ENCODE peak calls at places on chromosomes 5 and 9, in four cellular contexts. W is body of pancreas, T is left lung, F is PC-9. S is an unnamed sample.

GRCh38 chr5:167754501-167754941 is 536.9 kb upstream of the WWC1 start:
- DNase-seq in F (no peak), T (no peak), W (no peak), S (no peak)

GRCh38 chr9:6955251-6955921 is 197.6 kb downstream of the KDM4C start:
- DNase-seq in W (no peak), T (no peak), F (no peak), S (no peak)

GRCh38 chr9:101705135-101705661 is 33.2 kb downstream of the GRIN3A start:
- DNase-seq in T (no peak), F (no peak), W (peak), S (peak)

GRCh38 chr9:133191989-133192388 is 17.1 kb downstream of the OBP2B start:
- DNase-seq in W (no peak), T (no peak), F (no peak), S (no peak)

GRCh38 chr5:53022889-53023511 is 33.8 kb downstream of the ITGA2 start:
- DNase-seq in T (no peak), W (no peak), F (no peak), S (no peak)

GRCh38 chr9:115164511-115164974 is 46.6 kb upstream of the TNC start:
- DNase-seq in F (peak), W (peak), T (peak), S (no peak)

GRCh38 chr5:54580997-54581741 is 63.6 kb downstream of the SNX18 start:
- DNase-seq in T (no peak), W (no peak), F (no peak), S (no peak)

GRCh38 chr9:32431940-32432555 is 47.6 kb downstream of the ACO1 start:
- DNase-seq in T (no peak), W (peak), F (no peak), S (no peak)

GRCh38 chr9:136220017-136220729 is 15.2 kb upstream of the LHX3 start:
- DNase-seq in T (no peak), F (peak), W (no peak), S (no peak)

GRCh38 chr5:54178991-54179390 is 131.4 kb downstream of the ARL15 start:
- DNase-seq in F (no peak), T (no peak), W (no peak), S (no peak)

GRCh38 chr5:143401846-143402463 is 1.5 kb downstream of the NR3C1 start:
- DNase-seq in F (peak), T (no peak), W (no peak), S (no peak)

GRCh38 chr5:150999704-151000452 is 20.5 kb upstream of the GPX3 start:
- DNase-seq in F (no peak), T (no peak), W (no peak), S (no peak)

GRCh38 chr9:76688471-76689238 is 75.6 kb upstream of the PCA3 start:
- DNase-seq in T (no peak), W (no peak), F (no peak), S (no peak)
- H3K27ac ChIP-seq in T (no peak), W (no peak), F (peak), S (peak)

DNA sequence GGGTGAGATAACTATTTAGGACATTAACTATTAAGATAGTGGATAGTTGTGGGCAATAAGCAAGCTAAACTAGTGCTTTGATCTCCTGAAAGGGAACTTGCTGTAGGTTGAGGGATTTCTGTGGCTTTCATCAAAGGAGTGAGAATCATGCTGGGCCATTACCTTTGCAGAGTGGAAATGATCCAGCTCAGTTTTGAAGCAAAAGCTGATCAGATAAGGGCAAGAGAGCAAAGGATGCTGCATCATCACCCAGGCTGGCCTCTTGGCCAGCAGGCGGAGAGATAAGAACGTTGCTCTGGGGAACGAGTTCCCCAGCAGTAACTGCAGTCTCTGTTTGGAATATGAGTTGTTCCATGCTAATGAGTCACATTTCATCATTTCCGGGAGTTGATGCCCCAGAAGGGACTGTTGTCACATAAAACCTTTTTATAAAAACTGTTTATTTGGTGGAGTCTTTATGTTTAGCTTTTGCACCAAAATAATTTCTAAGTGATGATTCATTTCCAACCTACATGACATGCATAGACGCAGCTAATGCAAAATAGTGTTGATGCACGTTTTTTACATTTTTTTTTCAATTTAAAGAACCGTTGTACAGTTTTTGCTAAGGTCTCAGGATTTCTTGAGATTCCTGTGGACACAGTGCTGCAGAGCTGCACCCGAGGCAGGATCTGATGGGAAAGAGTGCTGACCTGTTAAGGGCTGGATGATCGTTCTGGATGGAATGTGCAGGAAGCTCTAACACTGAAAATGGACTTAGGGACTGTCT is 99.3 kb downstream of the ACTBL2 start:
- DNase-seq in F (peak), T (no peak), W (no peak), S (no peak)
- TF ChIP-seq CTCF in F (no peak), T (no peak), W (no peak), S (no peak)

GRCh38 chr5:14039576-14039975 is 95.1 kb upstream of the DNAH5 start:
- DNase-seq in W (no peak), T (no peak), F (peak), S (no peak)
- H3K27ac ChIP-seq in W (no peak), T (no peak), F (peak), S (no peak)

DNA sequence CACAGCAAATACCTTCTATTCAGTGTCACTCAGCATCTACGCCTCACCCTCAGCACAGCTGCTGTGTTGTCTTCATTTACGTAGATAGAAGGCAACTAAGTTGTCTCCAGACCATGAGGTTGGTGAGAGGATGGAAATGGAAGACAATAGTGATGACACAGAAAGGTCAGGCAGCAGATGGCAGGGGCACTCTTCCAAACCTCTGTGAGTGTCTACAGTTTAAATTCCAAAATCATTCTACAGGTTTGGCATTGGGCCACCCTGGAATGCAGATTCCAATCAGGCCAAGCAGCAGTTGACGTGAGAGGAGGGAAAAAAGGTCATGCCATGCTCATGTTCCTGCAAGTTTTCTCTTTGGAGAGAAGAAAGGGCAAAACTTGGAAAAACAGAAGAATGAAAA is 68.7 kb upstream of the ADAMTSL1 start:
- DNase-seq in W (no peak), F (no peak), T (no peak), S (no peak)
- TF ChIP-seq CTCF in W (no peak), F (no peak), T (no peak), S (no peak)

GRCh38 chr5:142286111-142286510 is 38.7 kb downstream of the SPRY4 start:
- DNase-seq in T (no peak), F (no peak), W (no peak), S (no peak)

GRCh38 chr5:142290574-142291299 is 34.1 kb downstream of the SPRY4 start:
- DNase-seq in W (no peak), F (no peak), T (no peak), S (no peak)

GRCh38 chr5:142287096-142287972 is 37.5 kb downstream of the SPRY4 start:
- DNase-seq in F (no peak), W (no peak), T (no peak), S (no peak)

GRCh38 chr5:142289708-142290573 is 34.9 kb downstream of the SPRY4 start:
- DNase-seq in F (no peak), W (no peak), T (no peak), S (no peak)

DNA sequence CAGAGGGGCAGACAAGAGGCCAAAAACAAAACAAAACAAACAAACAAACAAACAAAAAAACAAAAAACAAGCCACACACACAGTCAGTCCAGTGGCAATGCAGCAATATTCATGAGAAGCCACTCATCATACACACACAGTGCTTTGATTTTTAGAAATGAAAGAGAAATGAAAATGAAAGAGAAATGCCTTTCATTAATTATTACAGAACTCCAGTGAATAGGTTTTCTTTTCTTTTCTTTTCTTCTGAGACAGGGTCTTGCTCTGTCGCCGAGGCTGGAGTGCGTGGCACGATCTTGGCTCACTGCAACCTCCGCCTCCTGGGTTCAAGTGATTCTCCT is 36.9 kb downstream of the SPRY4 start:
- DNase-seq in T (no peak), F (no peak), W (no peak), S (no peak)
- H3K27ac ChIP-seq in T (no peak), F (no peak), W (no peak), S (peak)

GRCh38 chr5:138745268-138745667 is 8.0 kb upstream of the CTNNA1 start:
- DNase-seq in T (peak), F (peak), W (no peak), S (peak)

GRCh38 chr5:138748630-138749081 is 4.6 kb upstream of the CTNNA1 start:
- DNase-seq in T (no peak), F (no peak), W (no peak), S (no peak)

GRCh38 chr5:138738399-138738798 is 14.8 kb upstream of the CTNNA1 start:
- DNase-seq in F (no peak), W (no peak), T (no peak), S (no peak)

GRCh38 chr5:138739938-138740337 is 13.3 kb upstream of the CTNNA1 start:
- DNase-seq in W (no peak), T (no peak), F (no peak), S (no peak)

GRCh38 chr5:138743506-138743905 is 9.7 kb upstream of the CTNNA1 start:
- DNase-seq in W (no peak), T (no peak), F (no peak), S (no peak)
- TF ChIP-seq CTCF in W (no peak), T (no peak), F (no peak), S (no peak)

GRCh38 chr5:71456362-71456743 is 902 bp downstream of the BDP1 start:
- DNase-seq in W (no peak), F (no peak), T (no peak), S (no peak)

GRCh38 chr5:71460693-71461092 is 5.2 kb downstream of the BDP1 start:
- DNase-seq in F (no peak), T (no peak), W (no peak), S (no peak)

GRCh38 chr5:71454913-71455312 is 538 bp upstream of the BDP1 start:
- DNase-seq in W (peak), F (no peak), T (no peak), S (no peak)

GRCh38 chr5:71455427-71456361 is at the start of gene BDP1:
- DNase-seq in W (peak), T (peak), F (peak), S (peak)

DNA sequence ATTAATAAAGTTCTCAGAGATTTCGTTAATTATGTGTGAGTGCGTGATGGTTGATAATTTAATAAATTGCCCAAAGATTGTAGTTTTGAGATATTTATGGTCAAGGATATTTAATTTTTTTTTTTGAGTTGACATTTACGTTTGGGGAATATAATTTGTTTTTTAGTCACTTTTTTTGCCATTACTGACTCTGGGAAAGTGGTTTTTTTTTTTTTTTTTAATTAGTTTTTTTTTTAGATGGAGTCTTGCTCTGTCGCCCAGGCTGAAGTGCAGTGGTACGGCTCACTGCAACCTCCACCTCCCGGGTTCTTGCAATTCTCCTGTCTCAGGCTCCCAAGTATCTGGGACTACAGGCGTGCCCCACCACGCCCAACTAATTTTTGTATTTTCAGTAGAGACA is 1.7 kb downstream of the BDP1 start:
- DNase-seq in F (no peak), T (no peak), W (no peak), S (no peak)
- H3K27ac ChIP-seq in F (no peak), T (no peak), W (no peak), S (no peak)